ENCODE peak calls at places on chromosome 10, in four cellular contexts. One of them, this sample, is unnamed.

GRCh38 chr10:133012573-133013359 is 70.4 kb upstream of the CFAP46 start:
- DNase-seq in colonic mucosa: no peak
- DNase-seq in T-cell: no peak
- DNase-seq in vagina: no peak
- DNase-seq in this sample: no peak

GRCh38 chr10:89428873-89429272 is 14.5 kb downstream of the IFIT5 start:
- DNase-seq in colonic mucosa: no peak
- DNase-seq in T-cell: no peak
- DNase-seq in vagina: no peak
- DNase-seq in this sample: no peak

GRCh38 chr10:133131053-133131452 is 29.0 kb upstream of the KNDC1 start:
- DNase-seq in colonic mucosa: no peak
- DNase-seq in T-cell: no peak
- DNase-seq in vagina: no peak
- DNase-seq in this sample: no peak

GRCh38 chr10:114174462-114175190 is 623 bp upstream of the CCDC186 start:
- DNase-seq in colonic mucosa: no peak
- DNase-seq in T-cell: no peak
- DNase-seq in vagina: peak
- DNase-seq in this sample: no peak

GRCh38 chr10:98134117-98134430 is 383 bp upstream of the R3HCC1L start:
- DNase-seq in colonic mucosa: no peak
- DNase-seq in T-cell: no peak
- DNase-seq in vagina: no peak
- DNase-seq in this sample: no peak

GRCh38 chr10:13146383-13146782 is 15.0 kb upstream of the MCM10 start:
- DNase-seq in colonic mucosa: no peak
- DNase-seq in T-cell: no peak
- DNase-seq in vagina: no peak
- DNase-seq in this sample: no peak

GRCh38 chr10:29392376-29393021 is 103.6 kb downstream of the LYZL1 start:
- DNase-seq in colonic mucosa: peak
- DNase-seq in T-cell: no peak
- DNase-seq in vagina: no peak
- DNase-seq in this sample: peak

GRCh38 chr10:90813592-90814365 is 44.1 kb downstream of the HTR7 start:
- DNase-seq in colonic mucosa: no peak
- DNase-seq in T-cell: no peak
- DNase-seq in vagina: no peak
- DNase-seq in this sample: no peak

GRCh38 chr10:110868981-110869380 is 2.7 kb upstream of the PDCD4 start:
- DNase-seq in colonic mucosa: no peak
- DNase-seq in T-cell: peak
- DNase-seq in vagina: no peak
- DNase-seq in this sample: peak

GRCh38 chr10:4427524-4427923 is 398.5 kb upstream of the AKR1E2 start:
- DNase-seq in colonic mucosa: no peak
- DNase-seq in T-cell: no peak
- DNase-seq in vagina: no peak
- DNase-seq in this sample: no peak

This sample was measured in T-helper 9 cell.